ENCODE peak calls at places on chromosome 19, in seven cellular contexts. B, H, R, J, X, W and F are unnamed samples. For H3K36me3, the result is how much of the 10 kb centered on the place peaks cover.

GRCh38 chr19:751501-752341 is 809 bp downstream of the MISP start:
- DNase-seq in R (no peak), B (no peak), X (peak), W (no peak), H (no peak), J (no peak), F (no peak)

GRCh38 chr19:45446295-45446694 is 21.5 kb upstream of the FOSB start:
- DNase-seq in J (no peak), B (no peak), R (no peak), H (peak), W (no peak), X (peak), F (no peak)

GRCh38 chr19:34316741-34317241 is 48.2 kb upstream of the GPI start:
- DNase-seq in X (peak), H (peak), R (no peak), W (no peak), B (no peak), J (no peak), F (no peak)

GRCh38 chr19:40530091-40530901 is 46.4 kb upstream of the SHKBP1 start:
- DNase-seq in H (no peak), R (no peak), X (peak), J (peak), B (no peak), W (no peak), F (no peak)

GRCh38 chr19:12784871-12785430 is 6.3 kb upstream of the JUNB start:
- DNase-seq in R (no peak), H (no peak), J (peak), W (no peak), B (no peak), X (peak), F (no peak)

GRCh38 chr19:53877361-53877766 is 4.6 kb upstream of the PRKCG start:
- DNase-seq in B (no peak), W (no peak), H (no peak), X (peak), J (no peak), R (no peak), F (no peak)

GRCh38 chr19:8578642-8579265 is 1.5 kb upstream of the MYO1F start:
- DNase-seq in H (peak), X (peak), B (no peak), R (peak), W (peak), J (peak), F (peak)

GRCh38 chr19:11378319-11379189 is 4.1 kb downstream of the SWSAP1 start:
- DNase-seq in B (no peak), X (peak), W (no peak), R (no peak), J (no peak), H (peak), F (no peak)

GRCh38 chr19:54906819-54907218 is 871 bp downstream of the NCR1 start:
- DNase-seq in W (no peak), H (no peak), J (no peak), X (no peak), B (no peak), R (no peak), F (no peak)

GRCh38 chr19:18437481-18438330 is at the start of gene ISYNA1:
- DNase-seq in W (no peak), X (peak), H (peak), J (peak), B (no peak), R (peak), F (no peak)

GRCh38 chr19:18429717-18430416 is 8.1 kb downstream of the ISYNA1 start:
- DNase-seq in B (no peak), R (peak), X (no peak), H (no peak), J (no peak), W (no peak), F (no peak)

GRCh38 chr19:52917531-52917930 is 5.7 kb downstream of the ZNF888 start:
- DNase-seq in H (no peak), X (no peak), W (no peak), B (no peak), R (no peak), J (no peak), F (no peak)

GRCh38 chr19:13153627-13154240 is 3.5 kb downstream of the IER2 start:
- DNase-seq in W (no peak), R (peak), H (no peak), J (no peak), X (peak), B (no peak), F (no peak)

GRCh38 chr19:3722443-3723109 is 14.4 kb downstream of the TJP3 start:
- DNase-seq in X (no peak), H (no peak), B (no peak), R (no peak), J (no peak), W (no peak), F (peak)
- H3K4me3 ChIP-seq in X (no peak), H (no peak), B (no peak), R (no peak), J (peak), W (no peak), F (peak)

DNA sequence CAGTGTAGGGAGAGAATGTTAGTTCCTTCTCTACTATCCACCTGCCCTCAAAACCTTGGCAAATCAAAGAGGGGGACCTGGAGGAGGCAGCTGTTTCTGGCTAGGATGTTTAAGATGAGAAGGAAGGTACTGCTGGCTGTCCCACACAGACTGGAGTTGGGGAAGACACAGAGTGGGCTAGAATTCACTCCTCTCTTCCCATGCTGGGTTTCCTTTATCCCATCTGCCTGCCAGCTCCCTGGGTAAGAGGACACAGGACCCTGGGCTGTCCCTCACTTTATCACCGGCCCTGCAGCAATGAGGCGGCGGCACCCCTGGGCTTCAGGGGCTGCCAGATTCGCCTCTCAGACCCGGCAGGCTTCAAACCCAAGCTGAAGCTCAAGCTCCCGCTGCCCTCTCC is 69.5 kb downstream of the KLF2 start:
- DNase-seq in H (no peak), W (no peak), J (no peak), R (no peak), X (no peak), B (no peak), F (no peak)
- H3K27ac ChIP-seq in H (no peak), W (no peak), J (no peak), R (peak), X (no peak), B (no peak), F (no peak)

GRCh38 chr19:43624933-43625332 is 5.5 kb upstream of the ZNF428 start:
- DNase-seq in H (no peak), W (peak), B (peak), X (peak), J (peak), R (no peak), F (no peak)

GRCh38 chr19:43628646-43629326 is 9.4 kb upstream of the ZNF428 start:
- DNase-seq in W (no peak), J (no peak), R (no peak), X (no peak), H (no peak), B (no peak), F (no peak)

GRCh38 chr19:43623889-43624670 is 4.7 kb upstream of the ZNF428 start:
- DNase-seq in R (no peak), H (no peak), W (no peak), B (no peak), X (no peak), J (no peak), F (no peak)

GRCh38 chr19:43625918-43626579 is 6.6 kb upstream of the ZNF428 start:
- DNase-seq in B (no peak), H (no peak), X (peak), R (no peak), J (no peak), W (no peak), F (no peak)

GRCh38 chr19:43626838-43627237 is 7.4 kb upstream of the ZNF428 start:
- DNase-seq in R (no peak), B (no peak), W (no peak), H (no peak), J (no peak), X (no peak), F (no peak)
- H3K36me3 ChIP-seq in R (under half), B (under half), W (under half), H (under half), J (under half), X (under half), F (under half)

DNA sequence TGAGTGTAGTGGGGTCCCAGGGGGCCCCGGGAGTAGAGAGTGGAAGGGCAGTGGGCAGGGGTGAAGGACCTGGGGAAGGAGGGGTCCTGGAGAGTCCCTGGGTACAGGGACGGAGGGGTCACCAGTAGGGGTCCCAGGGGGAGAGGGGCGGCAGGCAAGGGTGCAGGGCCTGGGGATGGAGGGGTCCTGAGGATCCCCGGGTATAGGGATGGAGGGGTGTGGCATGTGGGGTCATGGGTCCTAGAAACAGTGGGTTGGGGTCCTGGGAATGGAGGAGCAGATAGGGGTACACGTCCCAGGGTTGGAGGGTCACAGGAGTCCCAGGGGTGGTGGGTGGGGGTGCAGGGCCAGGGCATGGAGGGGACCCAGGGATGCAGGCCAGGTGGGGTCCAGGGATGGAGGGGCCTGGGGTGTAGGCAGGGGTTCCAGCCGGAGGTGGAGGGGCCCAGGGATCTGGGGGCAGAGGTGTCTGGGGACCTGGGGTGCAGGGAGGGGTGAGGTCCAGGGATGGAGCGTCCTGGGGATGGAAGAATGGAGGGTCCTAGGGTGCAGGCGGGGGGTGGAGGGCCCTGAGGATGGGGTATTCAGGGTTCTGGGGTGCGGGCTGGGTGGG is 1.3 kb downstream of the BTBD2 start:
- DNase-seq in W (no peak), H (no peak), J (no peak), B (no peak), X (no peak), R (no peak), F (no peak)
- H3K4me3 ChIP-seq in W (peak), H (no peak), J (no peak), B (peak), X (peak), R (peak), F (no peak)

DNA sequence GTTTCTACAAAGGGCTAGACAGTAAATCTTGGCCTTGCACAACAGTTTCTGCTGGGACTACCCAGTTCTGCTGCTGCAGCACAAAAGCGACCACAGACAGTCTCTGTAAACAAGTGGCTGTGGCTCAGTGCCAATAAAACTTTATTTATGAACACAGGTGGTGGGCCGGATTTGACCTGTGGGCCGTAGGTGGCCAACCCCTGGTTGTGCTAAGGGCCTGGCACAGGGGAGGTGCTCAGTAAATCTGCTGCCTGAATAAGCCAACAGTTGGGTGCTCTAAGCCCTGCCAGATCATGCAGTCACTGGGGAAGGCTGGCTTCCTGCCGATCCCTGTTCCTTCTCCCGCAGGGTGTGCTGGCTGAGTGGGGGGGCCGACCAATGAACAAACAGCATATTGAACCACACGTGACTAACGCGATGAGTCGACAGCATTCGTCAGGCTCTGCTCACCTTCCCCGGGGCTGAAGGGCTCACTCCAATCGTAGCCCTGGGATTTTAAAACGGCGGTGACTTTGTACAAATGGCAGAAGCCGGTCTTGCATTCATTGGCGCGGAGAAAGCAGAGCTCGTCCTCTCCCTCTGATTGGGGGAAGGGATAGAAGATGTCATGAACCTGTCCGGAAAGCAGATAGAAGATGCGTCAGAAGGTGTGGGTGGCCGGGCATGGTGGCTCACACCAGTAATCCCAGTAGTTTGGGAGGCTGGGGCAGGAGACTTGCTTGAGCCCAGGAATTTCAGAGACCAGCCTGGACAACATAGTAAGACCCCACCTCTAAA is 24.3 kb upstream of the MYDGF start:
- DNase-seq in J (no peak), R (peak), X (peak), H (peak), B (peak), W (no peak), F (no peak)
- H3K27ac ChIP-seq in J (no peak), R (peak), X (peak), H (peak), B (peak), W (no peak), F (no peak)

GRCh38 chr19:41898235-41898634 is 15.3 kb downstream of the ARHGEF1 start:
- DNase-seq in J (no peak), W (no peak), B (no peak), H (no peak), X (no peak), R (no peak), F (no peak)

GRCh38 chr19:41895745-41896580 is 13.0 kb downstream of the ARHGEF1 start:
- DNase-seq in B (no peak), X (peak), R (no peak), H (no peak), W (no peak), J (no peak), F (no peak)

GRCh38 chr19:41897181-41897580 is 14.2 kb downstream of the ARHGEF1 start:
- DNase-seq in B (no peak), R (no peak), X (no peak), J (no peak), H (no peak), W (no peak), F (no peak)

GRCh38 chr19:41897820-41898219 is 14.8 kb downstream of the ARHGEF1 start:
- DNase-seq in H (no peak), B (no peak), X (no peak), J (no peak), W (no peak), R (no peak), F (no peak)

DNA sequence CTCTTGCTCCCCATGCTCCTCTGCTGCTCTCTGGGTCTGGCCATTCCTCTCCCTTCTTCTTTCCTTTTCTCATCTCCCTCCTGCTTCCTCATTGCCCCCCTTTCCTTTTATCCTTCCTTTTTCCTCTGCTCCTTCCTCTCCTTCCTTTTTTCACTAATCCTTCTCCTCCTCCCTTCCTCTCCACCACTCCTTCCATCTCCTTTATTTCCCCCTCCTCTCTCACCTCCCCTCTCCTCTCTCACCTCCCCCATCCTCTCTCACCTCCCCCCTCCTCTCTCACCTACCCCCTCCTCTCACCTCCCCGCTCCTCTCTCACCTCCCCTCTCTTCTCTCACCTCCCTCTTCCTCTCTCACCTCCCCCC is 13.6 kb downstream of the ARHGEF1 start:
- DNase-seq in X (no peak), R (no peak), H (no peak), J (no peak), W (no peak), B (no peak), F (no peak)
- H3K36me3 ChIP-seq in X (under half), R (under half), H (under half), J (half or more), W (half or more), B (half or more), F (under half)

GRCh38 chr19:50843701-50844221 is 10.4 kb upstream of the KLK15 start:
- DNase-seq in J (no peak), X (no peak), H (no peak), W (no peak), R (no peak), B (no peak), F (no peak)
- H3K4me3 ChIP-seq in J (no peak), X (no peak), H (no peak), W (no peak), R (no peak), B (no peak), F (no peak)

DNA sequence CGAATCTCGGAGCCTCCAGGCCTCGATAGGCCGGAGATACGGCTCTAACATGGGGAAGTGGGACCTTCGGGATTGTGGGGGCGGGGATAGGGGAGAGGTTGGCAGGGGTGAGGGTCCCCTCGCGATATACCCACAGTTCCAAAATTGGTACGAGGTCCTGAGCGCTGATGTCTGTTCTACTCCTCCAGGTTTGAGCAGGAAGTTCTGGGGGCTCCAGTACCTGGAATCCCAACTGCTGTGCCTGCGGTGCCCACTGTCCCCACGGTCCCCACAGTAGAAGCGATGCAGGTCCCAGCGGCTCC is 447 bp downstream of the RBM42 start:
- DNase-seq in J (no peak), B (no peak), X (no peak), R (no peak), W (no peak), H (no peak), F (no peak)
- H3K27ac ChIP-seq in J (peak), B (peak), X (peak), R (peak), W (peak), H (peak), F (no peak)